ENCODE peak calls at places on chromosomes 3 and 15, in six cellular contexts. B is testis; J is CD4-positive, alpha-beta T cell; T is astrocyte of the cerebellum; R is fibroblast of villous mesenchyme; S is AG09319. P is an unnamed sample.

GRCh38 chr15:22995786-22996185 is 15.6 kb upstream of the CYFIP1 start:
- DNase-seq in B (no peak), J (no peak), T (no peak), R (no peak), S (no peak), P (no peak)

GRCh38 chr15:52261498-52262242 is 33.9 kb downstream of the MYO5C start:
- DNase-seq in B (peak), J (no peak), T (peak), R (peak), S (peak), P (peak)

GRCh38 chr15:87604857-87605446 is 651.6 kb downstream of the NTRK3 start:
- DNase-seq in B (peak), J (no peak), T (no peak), R (peak), S (no peak), P (no peak)

GRCh38 chr15:29668120-29668602 is 154.1 kb downstream of the TJP1 start:
- DNase-seq in B (peak), J (no peak), T (peak), R (peak), S (peak), P (peak)

GRCh38 chr3:53944019-53944418 is 52.4 kb upstream of the SELENOK start:
- DNase-seq in B (no peak), J (no peak), T (no peak), R (no peak), S (no peak), P (no peak)

GRCh38 chr15:62115847-62116246 is 49.1 kb downstream of the C2CD4A start:
- DNase-seq in B (no peak), J (no peak), T (no peak), R (no peak), S (no peak), P (no peak)

GRCh38 chr15:100692259-100692658 is 89.9 kb downstream of the ASB7 start:
- DNase-seq in B (no peak), J (no peak), T (no peak), R (peak), S (no peak), P (no peak)

GRCh38 chr3:108305484-108306172 is 9.3 kb downstream of the HHLA2 start:
- DNase-seq in B (no peak), J (no peak), T (no peak), R (no peak), S (no peak), P (peak)

GRCh38 chr3:189950258-189950657 is 170.4 kb downstream of the P3H2 start:
- DNase-seq in B (no peak), J (no peak), T (no peak), R (no peak), S (no peak), P (no peak)

GRCh38 chr3:108096506-108097325 is 5.9 kb upstream of the CD47 start:
- DNase-seq in B (no peak), J (no peak), T (no peak), R (no peak), S (no peak), P (no peak)

GRCh38 chr15:34336333-34336732 is 1.2 kb downstream of the SLC12A6 start:
- DNase-seq in B (no peak), J (no peak), T (no peak), R (no peak), S (no peak), P (peak)

GRCh38 chr15:45448066-45448510 is 69.7 kb upstream of the GATM start:
- DNase-seq in B (no peak), J (no peak), T (no peak), R (no peak), S (no peak), P (no peak)

GRCh38 chr15:88655780-88656488 is 17.1 kb downstream of the ISG20 start:
- DNase-seq in B (peak), J (no peak), T (no peak), R (no peak), S (no peak), P (no peak)

GRCh38 chr15:73926191-73927002 is at the start of gene LOXL1:
- DNase-seq in B (peak), J (no peak), T (peak), R (peak), S (no peak), P (peak)

GRCh38 chr15:27897481-27897880 is 201.6 kb downstream of the OCA2 start:
- DNase-seq in B (no peak), J (no peak), T (no peak), R (no peak), S (no peak), P (no peak)

GRCh38 chr3:86895202-86895601 is 95.7 kb downstream of the VGLL3 start:
- DNase-seq in B (no peak), J (no peak), T (no peak), R (no peak), S (no peak), P (no peak)

GRCh38 chr15:40256642-40257235 is 17.9 kb downstream of the PAK6 start:
- DNase-seq in B (peak), J (no peak), T (no peak), R (no peak), S (no peak), P (no peak)

GRCh38 chr3:45236964-45237363 is 10.9 kb upstream of the TMEM158 start:
- DNase-seq in B (peak), J (no peak), T (no peak), R (no peak), S (no peak), P (no peak)

GRCh38 chr3:95971573-95971972 is 842.8 kb upstream of the EPHA6 start:
- DNase-seq in B (no peak), J (no peak), T (no peak), R (peak), S (no peak), P (no peak)

GRCh38 chr3:143975549-143976152 is 4.0 kb downstream of the DIPK2A start:
- DNase-seq in B (peak), J (no peak), T (peak), R (peak), S (no peak), P (no peak)

GRCh38 chr3:23650371-23651140 is 155.2 kb upstream of the UBE2E1 start:
- DNase-seq in B (no peak), J (no peak), T (peak), R (peak), S (no peak), P (no peak)

GRCh38 chr3:148158210-148158609 is 539.5 kb upstream of the AGTR1 start:
- DNase-seq in B (peak), J (no peak), T (peak), R (peak), S (no peak), P (no peak)

GRCh38 chr15:67911727-67912126 is 71.9 kb upstream of the RNU6-1 start:
- DNase-seq in B (no peak), J (no peak), T (no peak), R (no peak), S (no peak), P (no peak)